ENCODE peak calls at places on chromosome 7, in nine cellular contexts. One of them, this sample, is unnamed.

GRCh38 chr7:127252380-127252718 is 392 bp downstream of the GRM8 start:
- DNase-seq in NB4: no peak
- DNase-seq in GM06990: no peak
- DNase-seq in transverse colon: no peak
- DNase-seq in lower leg skin: no peak
- DNase-seq in cardiac muscle cell: no peak
- DNase-seq in fibroblast of the aortic adventitia: no peak
- DNase-seq in foreskin fibroblast: no peak
- DNase-seq in heart left ventricle: no peak
- DNase-seq in this sample: no peak

GRCh38 chr7:5423844-5424688 is 432 bp upstream of the TNRC18 start:
- DNase-seq in fibroblast of the aortic adventitia: peak
- DNase-seq in cardiac muscle cell: peak
- DNase-seq in foreskin fibroblast: peak
- DNase-seq in NB4: peak
- DNase-seq in lower leg skin: peak
- DNase-seq in transverse colon: peak
- DNase-seq in heart left ventricle: peak
- DNase-seq in GM06990: no peak
- DNase-seq in this sample: peak

GRCh38 chr7:75969704-75970498 is 24.5 kb downstream of the TMEM120A start:
- DNase-seq in fibroblast of the aortic adventitia: no peak
- DNase-seq in lower leg skin: no peak
- DNase-seq in GM06990: no peak
- DNase-seq in NB4: no peak
- DNase-seq in cardiac muscle cell: no peak
- DNase-seq in heart left ventricle: no peak
- DNase-seq in foreskin fibroblast: no peak
- DNase-seq in transverse colon: no peak
- DNase-seq in this sample: no peak

GRCh38 chr7:106045592-106045991 is 66.5 kb downstream of the SYPL1 start:
- DNase-seq in fibroblast of the aortic adventitia: peak
- DNase-seq in cardiac muscle cell: no peak
- DNase-seq in NB4: no peak
- DNase-seq in lower leg skin: no peak
- DNase-seq in heart left ventricle: no peak
- DNase-seq in transverse colon: no peak
- DNase-seq in GM06990: no peak
- DNase-seq in foreskin fibroblast: peak
- DNase-seq in this sample: no peak

GRCh38 chr7:151727579-151728285 is 149.2 kb downstream of the PRKAG2 start:
- DNase-seq in heart left ventricle: peak
- DNase-seq in fibroblast of the aortic adventitia: peak
- DNase-seq in transverse colon: peak
- DNase-seq in NB4: peak
- DNase-seq in GM06990: peak
- DNase-seq in cardiac muscle cell: no peak
- DNase-seq in lower leg skin: peak
- DNase-seq in foreskin fibroblast: peak
- DNase-seq in this sample: peak

GRCh38 chr7:66308411-66308810 is 103.3 kb downstream of the TPST1 start:
- DNase-seq in GM06990: no peak
- DNase-seq in NB4: no peak
- DNase-seq in lower leg skin: no peak
- DNase-seq in transverse colon: no peak
- DNase-seq in foreskin fibroblast: no peak
- DNase-seq in fibroblast of the aortic adventitia: peak
- DNase-seq in heart left ventricle: no peak
- DNase-seq in cardiac muscle cell: no peak
- DNase-seq in this sample: no peak

GRCh38 chr7:124033093-124033806 is 383 bp upstream of the TMEM229A start:
- DNase-seq in transverse colon: peak
- DNase-seq in lower leg skin: no peak
- DNase-seq in GM06990: peak
- DNase-seq in heart left ventricle: peak
- DNase-seq in foreskin fibroblast: no peak
- DNase-seq in fibroblast of the aortic adventitia: peak
- DNase-seq in NB4: no peak
- DNase-seq in cardiac muscle cell: peak
- DNase-seq in this sample: no peak

GRCh38 chr7:99792983-99793382 is 9.0 kb upstream of the CYP3A4 start:
- DNase-seq in foreskin fibroblast: peak
- DNase-seq in GM06990: no peak
- DNase-seq in heart left ventricle: no peak
- DNase-seq in transverse colon: no peak
- DNase-seq in cardiac muscle cell: no peak
- DNase-seq in NB4: no peak
- DNase-seq in fibroblast of the aortic adventitia: no peak
- DNase-seq in lower leg skin: no peak
- DNase-seq in this sample: no peak

GRCh38 chr7:50556247-50556976 is 8.8 kb downstream of the DDC start:
- DNase-seq in fibroblast of the aortic adventitia: peak
- DNase-seq in foreskin fibroblast: peak
- DNase-seq in NB4: no peak
- DNase-seq in transverse colon: peak
- DNase-seq in GM06990: no peak
- DNase-seq in lower leg skin: no peak
- DNase-seq in heart left ventricle: no peak
- DNase-seq in cardiac muscle cell: peak
- DNase-seq in this sample: no peak

GRCh38 chr7:134629445-134629844 is 17.2 kb upstream of the BPGM start:
- DNase-seq in heart left ventricle: no peak
- DNase-seq in fibroblast of the aortic adventitia: no peak
- DNase-seq in NB4: no peak
- DNase-seq in lower leg skin: no peak
- DNase-seq in transverse colon: no peak
- DNase-seq in GM06990: no peak
- DNase-seq in foreskin fibroblast: no peak
- DNase-seq in cardiac muscle cell: no peak
- DNase-seq in this sample: no peak

GRCh38 chr7:157668884-157669767 is 332.3 kb downstream of the DNAJB6 start:
- DNase-seq in transverse colon: no peak
- DNase-seq in heart left ventricle: no peak
- DNase-seq in cardiac muscle cell: no peak
- DNase-seq in GM06990: no peak
- DNase-seq in fibroblast of the aortic adventitia: no peak
- DNase-seq in lower leg skin: no peak
- DNase-seq in NB4: peak
- DNase-seq in foreskin fibroblast: no peak
- DNase-seq in this sample: no peak

GRCh38 chr7:127751062-127751722 is 99.2 kb downstream of the SND1 start:
- DNase-seq in fibroblast of the aortic adventitia: peak
- DNase-seq in heart left ventricle: no peak
- DNase-seq in GM06990: no peak
- DNase-seq in transverse colon: no peak
- DNase-seq in NB4: peak
- DNase-seq in cardiac muscle cell: no peak
- DNase-seq in foreskin fibroblast: peak
- DNase-seq in lower leg skin: no peak
- DNase-seq in this sample: no peak

GRCh38 chr7:137742051-137742450 is 104.7 kb downstream of the DGKI start:
- DNase-seq in fibroblast of the aortic adventitia: no peak
- DNase-seq in cardiac muscle cell: no peak
- DNase-seq in GM06990: no peak
- DNase-seq in foreskin fibroblast: no peak
- DNase-seq in transverse colon: no peak
- DNase-seq in heart left ventricle: no peak
- DNase-seq in NB4: no peak
- DNase-seq in lower leg skin: no peak
- DNase-seq in this sample: no peak

GRCh38 chr7:51077951-51078350 is 238.7 kb downstream of the COBL start:
- DNase-seq in heart left ventricle: no peak
- DNase-seq in lower leg skin: peak
- DNase-seq in cardiac muscle cell: no peak
- DNase-seq in fibroblast of the aortic adventitia: peak
- DNase-seq in GM06990: no peak
- DNase-seq in foreskin fibroblast: no peak
- DNase-seq in NB4: no peak
- DNase-seq in transverse colon: no peak
- DNase-seq in this sample: no peak

GRCh38 chr7:84389242-84389641 is 194.7 kb upstream of the SEMA3A start:
- DNase-seq in GM06990: no peak
- DNase-seq in NB4: peak
- DNase-seq in foreskin fibroblast: no peak
- DNase-seq in cardiac muscle cell: no peak
- DNase-seq in lower leg skin: no peak
- DNase-seq in transverse colon: no peak
- DNase-seq in fibroblast of the aortic adventitia: no peak
- DNase-seq in heart left ventricle: no peak
- DNase-seq in this sample: no peak

GRCh38 chr7:40199076-40199802 is 64.4 kb downstream of the SUGCT start:
- DNase-seq in fibroblast of the aortic adventitia: peak
- DNase-seq in GM06990: no peak
- DNase-seq in cardiac muscle cell: peak
- DNase-seq in heart left ventricle: no peak
- DNase-seq in foreskin fibroblast: peak
- DNase-seq in lower leg skin: no peak
- DNase-seq in transverse colon: no peak
- DNase-seq in NB4: peak
- DNase-seq in this sample: no peak
- TF ChIP-seq CTCF in fibroblast of the aortic adventitia: peak
- TF ChIP-seq CTCF in GM06990: peak
- TF ChIP-seq CTCF in cardiac muscle cell: peak
- TF ChIP-seq CTCF in heart left ventricle: peak
- TF ChIP-seq CTCF in foreskin fibroblast: peak
- TF ChIP-seq CTCF in lower leg skin: no peak
- TF ChIP-seq CTCF in transverse colon: no peak
- TF ChIP-seq CTCF in NB4: peak
- TF ChIP-seq CTCF in this sample: no peak

GRCh38 chr7:16615234-16615633 is 30.3 kb downstream of the ANKMY2 start:
- DNase-seq in fibroblast of the aortic adventitia: no peak
- DNase-seq in GM06990: no peak
- DNase-seq in foreskin fibroblast: no peak
- DNase-seq in NB4: no peak
- DNase-seq in lower leg skin: no peak
- DNase-seq in heart left ventricle: no peak
- DNase-seq in cardiac muscle cell: no peak
- DNase-seq in transverse colon: no peak
- DNase-seq in this sample: no peak

GRCh38 chr7:16616122-16616521 is 29.4 kb downstream of the ANKMY2 start:
- DNase-seq in heart left ventricle: no peak
- DNase-seq in transverse colon: no peak
- DNase-seq in foreskin fibroblast: no peak
- DNase-seq in lower leg skin: no peak
- DNase-seq in fibroblast of the aortic adventitia: no peak
- DNase-seq in GM06990: no peak
- DNase-seq in NB4: no peak
- DNase-seq in cardiac muscle cell: no peak
- DNase-seq in this sample: no peak

GRCh38 chr7:16616542-16616941 is 29.0 kb downstream of the ANKMY2 start:
- DNase-seq in GM06990: no peak
- DNase-seq in foreskin fibroblast: no peak
- DNase-seq in transverse colon: no peak
- DNase-seq in fibroblast of the aortic adventitia: no peak
- DNase-seq in heart left ventricle: no peak
- DNase-seq in cardiac muscle cell: no peak
- DNase-seq in NB4: no peak
- DNase-seq in lower leg skin: no peak
- DNase-seq in this sample: no peak

GRCh38 chr7:16609842-16610450 is 35.6 kb downstream of the ANKMY2 start:
- DNase-seq in transverse colon: no peak
- DNase-seq in heart left ventricle: no peak
- DNase-seq in GM06990: no peak
- DNase-seq in foreskin fibroblast: no peak
- DNase-seq in NB4: peak
- DNase-seq in lower leg skin: no peak
- DNase-seq in fibroblast of the aortic adventitia: no peak
- DNase-seq in cardiac muscle cell: no peak
- DNase-seq in this sample: no peak

DNA sequence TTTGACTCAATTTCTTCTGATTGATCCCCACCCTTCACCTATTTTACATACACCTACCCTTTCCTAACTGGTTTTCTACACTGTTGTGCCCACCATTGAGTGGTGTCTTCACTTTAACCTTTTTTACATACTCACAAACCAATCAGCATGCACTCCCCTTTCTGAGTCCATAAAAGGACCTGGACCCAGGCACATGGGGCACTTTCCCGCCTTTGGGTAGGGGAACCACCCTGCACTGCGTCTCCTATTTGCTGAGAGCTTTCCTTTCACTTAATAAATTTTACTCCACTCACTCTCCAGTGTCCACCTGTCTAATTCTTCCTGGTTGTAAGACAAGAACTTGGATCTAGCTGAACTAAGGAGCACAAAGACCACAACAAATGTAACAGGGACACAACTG is 33.8 kb downstream of the ANKMY2 start:
- DNase-seq in foreskin fibroblast: no peak
- DNase-seq in transverse colon: no peak
- DNase-seq in GM06990: no peak
- DNase-seq in heart left ventricle: no peak
- DNase-seq in cardiac muscle cell: no peak
- DNase-seq in fibroblast of the aortic adventitia: no peak
- DNase-seq in lower leg skin: no peak
- DNase-seq in NB4: no peak
- DNase-seq in this sample: no peak
- TF ChIP-seq CTCF in foreskin fibroblast: no peak
- TF ChIP-seq CTCF in transverse colon: no peak
- TF ChIP-seq CTCF in GM06990: no peak
- TF ChIP-seq CTCF in heart left ventricle: no peak
- TF ChIP-seq CTCF in cardiac muscle cell: no peak
- TF ChIP-seq CTCF in fibroblast of the aortic adventitia: no peak
- TF ChIP-seq CTCF in lower leg skin: no peak
- TF ChIP-seq CTCF in NB4: no peak
- TF ChIP-seq CTCF in this sample: no peak

DNA sequence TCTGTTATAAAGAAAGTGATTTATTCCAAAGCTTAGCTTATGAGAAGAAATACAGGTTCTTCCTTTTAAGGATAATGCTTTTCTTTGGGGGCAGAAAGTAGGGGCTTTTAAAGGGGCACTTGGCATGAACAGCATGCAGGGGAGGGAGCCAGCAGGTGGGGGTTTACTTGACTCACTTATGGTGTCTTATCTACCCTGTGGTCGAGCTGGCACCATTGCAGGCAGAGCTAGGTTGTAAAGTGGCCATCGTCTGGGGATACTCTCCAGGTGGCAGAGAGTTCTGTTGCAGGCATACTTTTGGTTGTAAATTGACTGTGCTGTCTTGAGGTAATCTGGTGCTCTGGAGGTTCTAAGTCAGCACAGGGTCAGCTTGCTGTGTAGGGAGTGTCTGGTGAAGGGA is 26.3 kb upstream of the IFRD1 start:
- DNase-seq in cardiac muscle cell: no peak
- DNase-seq in transverse colon: no peak
- DNase-seq in NB4: peak
- DNase-seq in fibroblast of the aortic adventitia: no peak
- DNase-seq in GM06990: no peak
- DNase-seq in foreskin fibroblast: no peak
- DNase-seq in lower leg skin: no peak
- DNase-seq in heart left ventricle: no peak
- DNase-seq in this sample: no peak
- TF ChIP-seq CTCF in cardiac muscle cell: no peak
- TF ChIP-seq CTCF in transverse colon: no peak
- TF ChIP-seq CTCF in NB4: no peak
- TF ChIP-seq CTCF in fibroblast of the aortic adventitia: no peak
- TF ChIP-seq CTCF in GM06990: no peak
- TF ChIP-seq CTCF in foreskin fibroblast: no peak
- TF ChIP-seq CTCF in lower leg skin: no peak
- TF ChIP-seq CTCF in heart left ventricle: no peak
- TF ChIP-seq CTCF in this sample: no peak

GRCh38 chr7:32145911-32146310 is 75.7 kb upstream of the PDE1C start:
- DNase-seq in fibroblast of the aortic adventitia: no peak
- DNase-seq in cardiac muscle cell: no peak
- DNase-seq in lower leg skin: no peak
- DNase-seq in NB4: no peak
- DNase-seq in GM06990: no peak
- DNase-seq in foreskin fibroblast: no peak
- DNase-seq in transverse colon: no peak
- DNase-seq in heart left ventricle: no peak
- DNase-seq in this sample: no peak
- TF ChIP-seq CTCF in fibroblast of the aortic adventitia: no peak
- TF ChIP-seq CTCF in cardiac muscle cell: no peak
- TF ChIP-seq CTCF in lower leg skin: no peak
- TF ChIP-seq CTCF in NB4: no peak
- TF ChIP-seq CTCF in GM06990: no peak
- TF ChIP-seq CTCF in foreskin fibroblast: no peak
- TF ChIP-seq CTCF in transverse colon: no peak
- TF ChIP-seq CTCF in heart left ventricle: no peak
- TF ChIP-seq CTCF in this sample: no peak